ENCODE peak calls at places on chromosomes 1 and 21, in eight cellular contexts. A, L, K, S, N, E, R and X are unnamed samples.

GRCh38 chr21:35206141-35207125 is 157.3 kb upstream of the RUNX1 start:
- DNase-seq in A (peak), L (no peak), K (peak), S (no peak), N (no peak), E (no peak), R (no peak), X (peak)

GRCh38 chr1:65264197-65264929 is 45.0 kb upstream of the DNAJC6 start:
- DNase-seq in A (peak), L (no peak), K (peak), S (no peak), N (peak), E (no peak), R (peak), X (no peak)

GRCh38 chr1:248696775-248697174 is 5.8 kb downstream of the OR14I1 start:
- DNase-seq in A (no peak), L (no peak), K (no peak), S (no peak), N (no peak), E (no peak), R (no peak), X (no peak)

GRCh38 chr1:206498685-206499084 is 8.6 kb upstream of the RASSF5 start:
- DNase-seq in A (peak), L (no peak), K (no peak), S (no peak), N (no peak), E (no peak), R (no peak), X (no peak)

GRCh38 chr1:63915121-63915520 is 141.3 kb downstream of the ROR1 start:
- DNase-seq in A (peak), L (no peak), K (peak), S (no peak), N (no peak), E (no peak), R (peak), X (peak)

GRCh38 chr1:204692320-204692851 is 6.8 kb upstream of the LRRN2 start:
- DNase-seq in A (no peak), L (no peak), K (no peak), S (peak), N (no peak), E (no peak), R (no peak), X (no peak)

GRCh38 chr1:56566994-56567393 is 12.4 kb downstream of the PLPP3 start:
- DNase-seq in A (no peak), L (no peak), K (no peak), S (no peak), N (no peak), E (no peak), R (no peak), X (no peak)

GRCh38 chr1:18945401-18945849 is 11.1 kb downstream of the IFFO2 start:
- DNase-seq in A (no peak), L (no peak), K (peak), S (no peak), N (no peak), E (no peak), R (peak), X (no peak)

GRCh38 chr1:225891229-225891972 is 2.5 kb upstream of the LEFTY1 start:
- DNase-seq in A (no peak), L (no peak), K (no peak), S (peak), N (no peak), E (no peak), R (no peak), X (no peak)

GRCh38 chr1:150695561-150695960 is 1.4 kb downstream of the GOLPH3L start:
- DNase-seq in A (peak), L (no peak), K (peak), S (no peak), N (no peak), E (no peak), R (peak), X (no peak)

GRCh38 chr1:41483960-41484844 is at the start of gene EDN2:
- DNase-seq in A (peak), L (no peak), K (no peak), S (peak), N (no peak), E (no peak), R (no peak), X (no peak)
- TF ChIP-seq CTCF in A (peak), L (peak), K (peak), S (peak), N (peak), E (peak), R (peak), X (peak)

GRCh38 chr1:185719021-185719420 is 15.2 kb upstream of the HMCN1 start:
- DNase-seq in A (peak), L (peak), K (peak), S (peak), N (no peak), E (no peak), R (peak), X (no peak)
- TF ChIP-seq CTCF in A (peak), L (peak), K (peak), S (no peak), N (peak), E (peak), R (peak), X (no peak)

DNA sequence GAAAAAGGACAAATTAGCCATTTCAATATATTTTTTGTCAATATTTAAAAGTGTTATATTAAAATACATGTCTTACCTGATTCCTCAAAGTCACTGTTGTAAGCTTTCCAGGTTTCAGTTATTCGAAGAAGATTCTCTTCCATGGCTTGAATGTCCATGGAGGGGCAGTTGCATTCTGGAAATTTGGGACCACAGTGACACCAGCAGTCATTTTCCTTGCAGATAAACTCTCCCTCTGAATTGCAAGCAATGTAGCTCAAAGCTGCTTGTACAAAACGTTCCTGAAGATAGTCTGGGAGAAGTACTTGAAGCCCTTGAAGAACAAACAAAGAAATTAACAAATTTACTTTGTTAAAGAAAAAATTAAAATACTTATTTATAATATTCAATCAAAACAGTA is 251.7 kb downstream of the BRINP3 start:
- DNase-seq in A (no peak), L (no peak), K (no peak), S (no peak), N (no peak), E (no peak), R (no peak), X (no peak)
- TF ChIP-seq CTCF in A (no peak), L (no peak), K (no peak), S (no peak), N (no peak), E (no peak), R (no peak), X (no peak)

DNA sequence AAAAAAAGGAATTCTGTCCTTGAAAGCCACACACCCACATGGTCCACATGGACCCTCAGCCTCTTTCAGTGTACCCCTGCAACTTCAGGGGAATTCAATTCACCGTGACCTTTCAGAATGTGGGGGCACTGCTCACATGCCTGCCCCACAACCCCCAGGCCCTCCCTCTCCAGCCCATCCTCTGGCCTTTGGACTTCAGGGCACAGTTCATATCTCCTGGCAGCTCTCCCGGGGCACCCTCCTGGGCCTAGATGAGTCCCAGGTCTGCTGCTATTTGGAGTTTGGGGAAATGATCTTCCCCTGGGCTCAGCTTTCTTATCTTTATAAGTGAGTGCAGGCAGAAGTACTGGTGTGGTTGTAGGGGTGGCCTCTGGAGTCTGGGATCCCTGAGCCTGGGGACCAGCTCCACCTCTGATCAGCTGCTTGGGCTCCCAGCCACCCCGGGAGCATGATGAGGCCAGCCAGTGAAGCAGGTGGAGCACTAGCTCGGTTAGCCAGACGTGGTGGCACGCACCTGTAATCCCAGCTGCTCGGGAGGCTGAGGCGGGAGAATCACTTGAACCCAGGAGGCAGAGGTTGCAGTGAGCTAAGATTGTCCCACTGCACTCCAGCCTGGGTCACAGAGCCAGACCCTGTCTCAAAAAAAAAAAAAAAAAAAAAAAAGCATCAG is 15.8 kb downstream of the C1orf167 start:
- DNase-seq in A (no peak), L (no peak), K (no peak), S (no peak), N (no peak), E (no peak), R (no peak), X (no peak)
- TF ChIP-seq CTCF in A (no peak), L (no peak), K (no peak), S (no peak), N (no peak), E (no peak), R (no peak), X (no peak)

GRCh38 chr1:26014179-26014578 is 7.4 kb upstream of the EXTL1 start:
- DNase-seq in A (no peak), L (no peak), K (no peak), S (no peak), N (no peak), E (no peak), R (no peak), X (no peak)
- TF ChIP-seq CTCF in A (no peak), L (no peak), K (no peak), S (no peak), N (no peak), E (no peak), R (no peak), X (no peak)